ENCODE peak calls at places on chromosome X, in four cellular contexts. One of them, this sample, is unnamed.

GRCh38 chrX:139533444-139533843 is 2.9 kb downstream of the F9 start:
- DNase-seq in right cardiac atrium: no peak
- DNase-seq in heart right ventricle: no peak
- DNase-seq in right lobe of liver: peak; percentile 55
- DNase-seq in this sample: no peak

GRCh38 chrX:108834036-108834435 is 97.7 kb upstream of the IRS4 start:
- DNase-seq in right lobe of liver: no peak
- DNase-seq in heart right ventricle: no peak
- DNase-seq in right cardiac atrium: no peak
- DNase-seq in this sample: no peak

GRCh38 chrX:135437867-135438733 is 16.4 kb downstream of the SMIM10L2A start:
- DNase-seq in heart right ventricle: no peak
- DNase-seq in right cardiac atrium: no peak
- DNase-seq in right lobe of liver: no peak
- DNase-seq in this sample: no peak

GRCh38 chrX:117969337-117969736 is 147.3 kb downstream of the KLHL13 start:
- DNase-seq in heart right ventricle: no peak
- DNase-seq in right cardiac atrium: no peak
- DNase-seq in right lobe of liver: no peak
- DNase-seq in this sample: no peak

GRCh38 chrX:43589735-43590515 is 66.2 kb upstream of the MAOA start:
- DNase-seq in heart right ventricle: no peak
- DNase-seq in right lobe of liver: no peak
- DNase-seq in right cardiac atrium: no peak
- DNase-seq in this sample: no peak

GRCh38 chrX:104618106-104618895 is 52.3 kb downstream of the IL1RAPL2 start:
- DNase-seq in right lobe of liver: no peak
- DNase-seq in right cardiac atrium: no peak
- DNase-seq in heart right ventricle: no peak
- DNase-seq in this sample: no peak

GRCh38 chrX:132206259-132206658 is 13.0 kb downstream of the RAP2C start:
- DNase-seq in heart right ventricle: no peak
- DNase-seq in right lobe of liver: no peak
- DNase-seq in right cardiac atrium: no peak
- DNase-seq in this sample: no peak

GRCh38 chrX:153334654-153335295 is 822 bp downstream of the ZNF275 start:
- DNase-seq in heart right ventricle: no peak
- DNase-seq in right cardiac atrium: no peak
- DNase-seq in right lobe of liver: no peak
- DNase-seq in this sample: no peak

GRCh38 chrX:133590703-133591505 is 175.6 kb upstream of the GPC4 start:
- DNase-seq in heart right ventricle: no peak
- DNase-seq in right cardiac atrium: no peak
- DNase-seq in right lobe of liver: no peak
- DNase-seq in this sample: no peak

GRCh38 chrX:150605603-150606002 is 37.2 kb downstream of the MTM1 start:
- DNase-seq in heart right ventricle: no peak
- DNase-seq in right lobe of liver: peak; percentile 41
- DNase-seq in right cardiac atrium: no peak
- DNase-seq in this sample: peak; percentile 39

GRCh38 chrX:46662594-46662993 is 89.0 kb downstream of the CHST7 start:
- DNase-seq in right lobe of liver: no peak
- DNase-seq in right cardiac atrium: no peak
- DNase-seq in heart right ventricle: no peak
- DNase-seq in this sample: no peak

GRCh38 chrX:46665232-46666162 is 91.9 kb downstream of the CHST7 start:
- DNase-seq in right lobe of liver: no peak
- DNase-seq in heart right ventricle: no peak
- DNase-seq in right cardiac atrium: no peak
- DNase-seq in this sample: no peak

GRCh38 chrX:46666831-46667230 is 92.1 kb downstream of the SLC9A7 start:
- DNase-seq in heart right ventricle: no peak
- DNase-seq in right lobe of liver: no peak
- DNase-seq in right cardiac atrium: no peak
- DNase-seq in this sample: no peak

GRCh38 chrX:46662188-46662587 is 88.6 kb downstream of the CHST7 start:
- DNase-seq in right cardiac atrium: no peak
- DNase-seq in right lobe of liver: no peak
- DNase-seq in heart right ventricle: no peak
- DNase-seq in this sample: no peak
- H3K27ac ChIP-seq in right cardiac atrium: no peak overlapping the region
- H3K27ac ChIP-seq in right lobe of liver: no peak overlapping the region
- H3K27ac ChIP-seq in heart right ventricle: no peak overlapping the region
- H3K27ac ChIP-seq in this sample: no peak overlapping the region

GRCh38 chrX:154348114-154348531 is 26.3 kb downstream of the FLNA start:
- DNase-seq in right lobe of liver: no peak
- DNase-seq in right cardiac atrium: peak; percentile 37
- DNase-seq in heart right ventricle: no peak
- DNase-seq in this sample: peak; percentile 22

GRCh38 chrX:154349979-154350378 is 24.5 kb downstream of the FLNA start:
- DNase-seq in right lobe of liver: no peak
- DNase-seq in heart right ventricle: no peak
- DNase-seq in right cardiac atrium: peak; percentile 34
- DNase-seq in this sample: no peak

GRCh38 chrX:154349359-154349935 is 25.0 kb downstream of the FLNA start:
- DNase-seq in right cardiac atrium: peak; percentile 46
- DNase-seq in heart right ventricle: no peak
- DNase-seq in right lobe of liver: no peak
- DNase-seq in this sample: no peak

GRCh38 chrX:154350429-154351182 is 23.8 kb downstream of the FLNA start:
- DNase-seq in right cardiac atrium: peak; percentile 20
- DNase-seq in heart right ventricle: no peak
- DNase-seq in right lobe of liver: no peak
- DNase-seq in this sample: peak; percentile 18

GRCh38 chrX:154348646-154349358 is 25.6 kb downstream of the FLNA start:
- DNase-seq in heart right ventricle: no peak
- DNase-seq in right lobe of liver: no peak
- DNase-seq in right cardiac atrium: peak; percentile 58
- DNase-seq in this sample: peak; percentile 21
- H3K27ac ChIP-seq in heart right ventricle: no peak overlapping the region
- H3K27ac ChIP-seq in right lobe of liver: no peak overlapping the region
- H3K27ac ChIP-seq in right cardiac atrium: no peak overlapping the region
- H3K27ac ChIP-seq in this sample: no peak overlapping the region

GRCh38 chrX:10062980-10063379 is 93.8 kb upstream of the CLCN4 start:
- DNase-seq in right cardiac atrium: no peak
- DNase-seq in heart right ventricle: no peak
- DNase-seq in right lobe of liver: no peak
- DNase-seq in this sample: no peak
- H3K27ac ChIP-seq in right cardiac atrium: no peak overlapping the region
- H3K27ac ChIP-seq in heart right ventricle: no peak overlapping the region
- H3K27ac ChIP-seq in right lobe of liver: no peak overlapping the region
- H3K27ac ChIP-seq in this sample: no peak overlapping the region

DNA sequence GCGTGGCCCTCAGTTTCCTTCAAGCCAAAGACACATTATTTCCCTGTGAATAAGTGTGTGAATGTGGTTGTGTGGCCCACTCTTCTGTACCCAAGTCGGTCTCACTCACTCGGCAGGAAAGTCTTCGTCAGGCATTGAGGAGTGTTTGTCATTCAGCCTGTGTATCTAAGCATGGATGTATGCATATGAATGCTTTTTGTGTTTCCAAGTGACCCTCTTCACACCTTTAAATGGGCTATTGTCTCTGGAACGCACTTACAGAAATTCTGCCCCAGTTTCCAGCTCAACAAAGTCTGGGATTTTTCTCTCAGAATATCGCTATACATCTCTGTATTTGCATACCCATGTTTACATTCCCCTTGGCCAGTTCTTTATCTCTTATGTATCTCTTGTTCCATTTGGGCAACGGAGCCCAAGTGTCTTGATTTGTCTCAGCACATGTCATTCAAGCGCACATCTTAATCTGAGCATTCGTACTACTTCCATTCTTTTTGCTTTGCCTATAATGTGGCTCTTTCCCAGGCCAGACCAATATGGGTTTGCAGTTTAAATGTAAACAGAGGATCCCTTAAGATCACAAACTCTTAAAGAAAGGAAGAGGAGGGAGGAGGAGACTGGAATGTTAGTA is 4.8 kb downstream of the BCOR start:
- DNase-seq in heart right ventricle: no peak
- DNase-seq in right cardiac atrium: no peak
- DNase-seq in right lobe of liver: no peak
- DNase-seq in this sample: no peak
- H3K27ac ChIP-seq in heart right ventricle: no peak overlapping the region
- H3K27ac ChIP-seq in right cardiac atrium: no peak overlapping the region
- H3K27ac ChIP-seq in right lobe of liver: no peak overlapping the region
- H3K27ac ChIP-seq in this sample: no peak overlapping the region

GRCh38 chrX:77698242-77698641 is 87.8 kb downstream of the ATRX start:
- DNase-seq in heart right ventricle: no peak
- DNase-seq in right cardiac atrium: no peak
- DNase-seq in right lobe of liver: no peak
- DNase-seq in this sample: no peak

GRCh38 chrX:77694491-77694890 is 91.5 kb downstream of the ATRX start:
- DNase-seq in right lobe of liver: no peak
- DNase-seq in right cardiac atrium: no peak
- DNase-seq in heart right ventricle: no peak
- DNase-seq in this sample: no peak

GRCh38 chrX:77689376-77689775 is 96.6 kb downstream of the ATRX start:
- DNase-seq in right cardiac atrium: no peak
- DNase-seq in heart right ventricle: no peak
- DNase-seq in right lobe of liver: no peak
- DNase-seq in this sample: no peak

GRCh38 chrX:77691916-77692315 is 94.1 kb downstream of the ATRX start:
- DNase-seq in right cardiac atrium: no peak
- DNase-seq in heart right ventricle: no peak
- DNase-seq in right lobe of liver: no peak
- DNase-seq in this sample: no peak

GRCh38 chrX:77693594-77693993 is 92.4 kb downstream of the ATRX start:
- DNase-seq in heart right ventricle: no peak
- DNase-seq in right lobe of liver: no peak
- DNase-seq in right cardiac atrium: no peak
- DNase-seq in this sample: no peak
- H3K27ac ChIP-seq in heart right ventricle: no peak overlapping the region
- H3K27ac ChIP-seq in right lobe of liver: no peak overlapping the region
- H3K27ac ChIP-seq in right cardiac atrium: no peak overlapping the region
- H3K27ac ChIP-seq in this sample: no peak overlapping the region

GRCh38 chrX:37918703-37919102 is 71.3 kb upstream of the DYNLT3 start:
- DNase-seq in right lobe of liver: no peak
- DNase-seq in heart right ventricle: no peak
- DNase-seq in right cardiac atrium: no peak
- DNase-seq in this sample: no peak

GRCh38 chrX:37926700-37927099 is 79.3 kb upstream of the DYNLT3 start:
- DNase-seq in right cardiac atrium: no peak
- DNase-seq in right lobe of liver: no peak
- DNase-seq in heart right ventricle: no peak
- DNase-seq in this sample: no peak

GRCh38 chrX:37918168-37918567 is 70.8 kb upstream of the DYNLT3 start:
- DNase-seq in right cardiac atrium: no peak
- DNase-seq in right lobe of liver: no peak
- DNase-seq in heart right ventricle: no peak
- DNase-seq in this sample: no peak

GRCh38 chrX:37922926-37923325 is 75.6 kb upstream of the DYNLT3 start:
- DNase-seq in right cardiac atrium: no peak
- DNase-seq in right lobe of liver: peak; percentile 40
- DNase-seq in heart right ventricle: no peak
- DNase-seq in this sample: no peak

GRCh38 chrX:37921758-37922157 is 74.4 kb upstream of the DYNLT3 start:
- DNase-seq in right lobe of liver: no peak
- DNase-seq in right cardiac atrium: no peak
- DNase-seq in heart right ventricle: no peak
- DNase-seq in this sample: no peak
- H3K27ac ChIP-seq in right lobe of liver: no peak overlapping the region
- H3K27ac ChIP-seq in right cardiac atrium: no peak overlapping the region
- H3K27ac ChIP-seq in heart right ventricle: no peak overlapping the region
- H3K27ac ChIP-seq in this sample: no peak overlapping the region

DNA sequence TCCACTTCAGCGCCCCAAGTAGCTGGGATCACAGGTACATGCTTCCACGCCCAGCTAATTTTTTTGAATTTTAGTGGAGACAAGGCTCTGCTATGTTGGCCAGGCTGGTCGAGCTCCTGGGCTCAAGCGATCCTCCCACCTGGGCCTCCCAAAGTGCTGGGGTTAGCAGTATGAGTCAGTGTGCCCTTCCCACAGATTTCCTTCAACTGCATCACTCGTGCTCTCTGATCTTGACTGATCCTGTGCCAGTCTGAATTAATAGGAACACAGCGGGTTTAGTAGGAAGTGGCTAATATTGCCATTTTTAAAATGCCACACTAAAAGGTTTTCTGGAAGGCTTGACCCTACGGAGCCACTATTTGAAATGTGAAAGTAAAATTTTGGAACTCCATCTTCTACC is 4.3 kb upstream of the SHROOM2 start:
- DNase-seq in right lobe of liver: no peak
- DNase-seq in heart right ventricle: no peak
- DNase-seq in right cardiac atrium: no peak
- DNase-seq in this sample: no peak
- H3K27ac ChIP-seq in right lobe of liver: no peak overlapping the region
- H3K27ac ChIP-seq in heart right ventricle: no peak overlapping the region
- H3K27ac ChIP-seq in right cardiac atrium: no peak overlapping the region
- H3K27ac ChIP-seq in this sample: no peak overlapping the region

DNA sequence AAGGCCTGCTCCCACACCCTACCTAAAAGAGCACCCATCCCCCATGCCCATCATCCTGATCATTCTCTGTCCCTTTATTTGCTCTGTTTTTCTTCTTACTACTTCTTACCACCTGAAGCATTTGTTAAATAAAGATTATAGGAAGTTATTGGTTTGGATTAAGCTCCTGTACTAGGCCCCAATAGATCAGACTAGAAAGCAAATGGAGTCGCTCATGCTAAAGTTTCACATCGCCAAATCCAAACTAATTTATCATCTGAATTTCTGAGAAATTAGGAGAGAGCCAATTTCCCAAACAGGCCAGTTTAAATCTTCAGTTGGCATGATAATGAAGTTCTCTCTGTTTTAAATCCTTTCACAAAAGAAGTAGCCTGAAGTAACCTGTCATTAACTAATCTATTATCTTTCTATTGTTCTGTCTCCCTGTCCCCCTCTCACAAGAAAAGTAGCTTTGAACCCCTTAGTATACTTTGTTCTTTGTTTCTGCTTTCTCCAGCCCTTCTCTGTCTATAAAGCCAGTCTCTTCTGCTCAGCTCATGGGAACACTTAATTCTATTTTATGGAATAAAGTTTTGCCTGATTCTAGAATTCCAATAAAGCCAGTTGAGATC is 178.5 kb downstream of the ZNF674 start:
- DNase-seq in right lobe of liver: no peak
- DNase-seq in heart right ventricle: no peak
- DNase-seq in right cardiac atrium: no peak
- DNase-seq in this sample: no peak
- H3K27ac ChIP-seq in right lobe of liver: no peak overlapping the region
- H3K27ac ChIP-seq in heart right ventricle: no peak overlapping the region
- H3K27ac ChIP-seq in right cardiac atrium: no peak overlapping the region
- H3K27ac ChIP-seq in this sample: no peak overlapping the region